ENCODE peak calls at places on chromosomes 11 and 22, in five cellular contexts. One of them, this sample, is unnamed.

GRCh38 chr11:95335989-95336388 is 105.0 kb upstream of the SESN3 start:
- DNase-seq in SK-N-SH: no peak
- DNase-seq in Panc1: no peak
- DNase-seq in stomach: no peak
- DNase-seq in spleen: no peak
- DNase-seq in this sample: no peak

GRCh38 chr11:7905961-7906429 is 25.1 kb downstream of the OR10A6 start:
- DNase-seq in SK-N-SH: no peak
- DNase-seq in Panc1: no peak
- DNase-seq in stomach: peak; percentile 40
- DNase-seq in spleen: no peak
- DNase-seq in this sample: no peak

GRCh38 chr11:70532066-70532440 is 133.7 kb downstream of the CTTN start:
- DNase-seq in SK-N-SH: peak; percentile 16
- DNase-seq in Panc1: no peak
- DNase-seq in stomach: no peak
- DNase-seq in spleen: peak; percentile 29
- DNase-seq in this sample: no peak

GRCh38 chr11:112016088-112016764 is 9.0 kb upstream of the DLAT start:
- DNase-seq in SK-N-SH: no peak
- DNase-seq in Panc1: no peak
- DNase-seq in stomach: no peak
- DNase-seq in spleen: no peak
- DNase-seq in this sample: no peak

GRCh38 chr11:125381499-125381898 is 114.6 kb downstream of the FEZ1 start:
- DNase-seq in SK-N-SH: no peak
- DNase-seq in Panc1: no peak
- DNase-seq in stomach: no peak
- DNase-seq in spleen: peak; percentile 58
- DNase-seq in this sample: no peak

GRCh38 chr22:43183496-43184263 is 3.3 kb downstream of the TTLL12 start:
- DNase-seq in SK-N-SH: no peak
- DNase-seq in Panc1: no peak
- DNase-seq in stomach: no peak
- DNase-seq in spleen: no peak
- DNase-seq in this sample: no peak

GRCh38 chr11:88146106-88146505 is 29.1 kb downstream of the RAB38 start:
- DNase-seq in SK-N-SH: no peak
- DNase-seq in Panc1: no peak
- DNase-seq in stomach: no peak
- DNase-seq in spleen: no peak
- DNase-seq in this sample: no peak

GRCh38 chr11:72411623-72412532 is 22.5 kb downstream of the CLPB start:
- DNase-seq in SK-N-SH: peak; percentile 85
- DNase-seq in Panc1: no peak
- DNase-seq in stomach: no peak
- DNase-seq in spleen: peak; percentile 78
- DNase-seq in this sample: no peak

GRCh38 chr11:93116641-93117577 is 80.9 kb downstream of the SLC36A4 start:
- DNase-seq in SK-N-SH: no peak
- DNase-seq in Panc1: no peak
- DNase-seq in stomach: peak; percentile 48
- DNase-seq in spleen: no peak
- DNase-seq in this sample: no peak

GRCh38 chr11:75639752-75640151 is 29.1 kb downstream of the MAP6 start:
- DNase-seq in SK-N-SH: peak; percentile 75
- DNase-seq in Panc1: no peak
- DNase-seq in stomach: peak; percentile 66
- DNase-seq in spleen: peak; percentile 83
- DNase-seq in this sample: no peak

GRCh38 chr22:32395107-32395506 is 16.9 kb downstream of the RTCB start:
- DNase-seq in SK-N-SH: no peak
- DNase-seq in Panc1: no peak
- DNase-seq in stomach: no peak
- DNase-seq in spleen: no peak
- DNase-seq in this sample: no peak

GRCh38 chr22:28930357-28931007 is 47.1 kb downstream of the ZNRF3 start:
- DNase-seq in SK-N-SH: no peak
- DNase-seq in Panc1: no peak
- DNase-seq in stomach: no peak
- DNase-seq in spleen: no peak
- DNase-seq in this sample: no peak

GRCh38 chr11:2387266-2387982 is 10.3 kb downstream of the CD81 start:
- DNase-seq in SK-N-SH: peak; percentile 83
- DNase-seq in Panc1: no peak
- DNase-seq in stomach: no peak
- DNase-seq in spleen: no peak
- DNase-seq in this sample: no peak

GRCh38 chr22:46006379-46007002 is 29.5 kb upstream of the WNT7B start:
- DNase-seq in SK-N-SH: peak; percentile 96
- DNase-seq in Panc1: no peak
- DNase-seq in stomach: peak; percentile 91
- DNase-seq in spleen: peak; percentile 98
- DNase-seq in this sample: peak; percentile 96

GRCh38 chr22:50696799-50697561 is 24.4 kb downstream of the SHANK3 start:
- DNase-seq in SK-N-SH: peak; percentile 94
- DNase-seq in Panc1: no peak
- DNase-seq in stomach: no peak
- DNase-seq in spleen: peak; percentile 70
- DNase-seq in this sample: no peak

GRCh38 chr11:12069053-12069676 is 41.2 kb upstream of the MICAL2 start:
- DNase-seq in SK-N-SH: no peak
- DNase-seq in Panc1: no peak
- DNase-seq in stomach: no peak
- DNase-seq in spleen: no peak
- DNase-seq in this sample: no peak

GRCh38 chr11:112260490-112260889 is at the start of gene PLET1:
- DNase-seq in SK-N-SH: no peak
- DNase-seq in Panc1: no peak
- DNase-seq in stomach: no peak
- DNase-seq in spleen: no peak
- DNase-seq in this sample: peak; percentile 52

GRCh38 chr11:131692151-131692550 is 321.7 kb downstream of the NTM start:
- DNase-seq in SK-N-SH: no peak
- DNase-seq in Panc1: no peak
- DNase-seq in stomach: no peak
- DNase-seq in spleen: no peak
- DNase-seq in this sample: peak; percentile 47

GRCh38 chr11:119791047-119791446 is 62.0 kb upstream of the NECTIN1 start:
- DNase-seq in SK-N-SH: no peak
- DNase-seq in Panc1: no peak
- DNase-seq in stomach: no peak
- DNase-seq in spleen: peak; percentile 64
- DNase-seq in this sample: no peak

GRCh38 chr22:40043086-40043485 is 48.3 kb downstream of the FAM83F start:
- DNase-seq in SK-N-SH: no peak
- DNase-seq in Panc1: no peak
- DNase-seq in stomach: no peak
- DNase-seq in spleen: no peak
- DNase-seq in this sample: no peak

GRCh38 chr11:71562120-71562519 is 3.2 kb upstream of the KRTAP5-10 start:
- DNase-seq in SK-N-SH: no peak
- DNase-seq in Panc1: no peak
- DNase-seq in stomach: no peak
- DNase-seq in spleen: no peak
- DNase-seq in this sample: no peak

GRCh38 chr11:117484159-117484558 is 156.5 kb downstream of the CEP164 start:
- DNase-seq in SK-N-SH: no peak
- DNase-seq in Panc1: no peak
- DNase-seq in stomach: no peak
- DNase-seq in spleen: no peak
- DNase-seq in this sample: no peak

GRCh38 chr22:45565973-45566372 is 63.3 kb downstream of the FBLN1 start:
- DNase-seq in SK-N-SH: no peak
- DNase-seq in Panc1: no peak
- DNase-seq in stomach: no peak
- DNase-seq in spleen: no peak
- DNase-seq in this sample: no peak

GRCh38 chr22:43110444-43110926 is at the start of gene BIK:
- DNase-seq in SK-N-SH: peak; percentile 74
- DNase-seq in Panc1: no peak
- DNase-seq in stomach: peak; percentile 68
- DNase-seq in spleen: peak; percentile 84
- DNase-seq in this sample: no peak

GRCh38 chr11:72639475-72640375 is 34.5 kb downstream of the PDE2A start:
- DNase-seq in SK-N-SH: no peak
- DNase-seq in Panc1: no peak
- DNase-seq in stomach: no peak
- DNase-seq in spleen: peak; percentile 86
- DNase-seq in this sample: no peak

GRCh38 chr11:12598330-12599256 is 75.6 kb upstream of the TEAD1 start:
- DNase-seq in SK-N-SH: no peak
- DNase-seq in Panc1: no peak
- DNase-seq in stomach: no peak
- DNase-seq in spleen: no peak
- DNase-seq in this sample: no peak

DNA sequence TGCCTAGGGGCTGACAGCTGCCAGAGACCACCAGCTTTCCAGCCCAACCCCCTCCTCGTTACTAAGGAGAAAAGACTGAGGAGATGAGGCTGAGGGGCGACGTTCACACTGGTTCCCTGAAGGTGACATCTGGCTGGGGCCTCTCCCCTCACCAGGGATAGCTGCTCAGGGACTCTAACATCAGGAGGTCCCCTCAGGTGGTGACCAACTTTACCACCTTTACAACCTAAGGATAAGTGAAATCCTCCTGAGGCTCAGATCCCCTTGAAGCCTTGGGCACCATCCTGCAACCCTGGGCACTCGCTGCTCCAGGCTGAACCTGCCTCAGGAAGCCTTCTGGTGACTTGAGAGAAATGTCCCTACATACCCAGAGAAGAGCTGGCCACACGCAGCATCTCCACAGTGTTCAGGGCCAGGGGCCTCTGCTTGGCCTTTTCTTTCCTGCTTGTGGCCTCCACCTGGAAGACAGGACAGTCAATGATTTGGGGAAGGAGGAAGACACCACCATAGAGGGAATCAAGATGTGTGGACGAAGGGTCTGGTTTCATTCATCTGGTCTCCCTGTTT is 12.4 kb upstream of the PPM1F start:
- DNase-seq in SK-N-SH: no peak
- DNase-seq in Panc1: no peak
- DNase-seq in stomach: no peak
- DNase-seq in spleen: no peak
- DNase-seq in this sample: no peak
- TF ChIP-seq POLR2AphosphoS5 in SK-N-SH: no peak
- TF ChIP-seq POLR2AphosphoS5 in Panc1: no peak
- TF ChIP-seq POLR2AphosphoS5 in stomach: no peak
- TF ChIP-seq POLR2AphosphoS5 in spleen: no peak
- TF ChIP-seq POLR2AphosphoS5 in this sample: no peak

GRCh38 chr22:30941363-30941740 is 27.2 kb downstream of the MORC2 start:
- DNase-seq in SK-N-SH: no peak
- DNase-seq in Panc1: no peak
- DNase-seq in stomach: no peak
- DNase-seq in spleen: no peak
- DNase-seq in this sample: no peak
- H3K4me1 ChIP-seq in SK-N-SH: no peaks in the 10 kb centered on the region
- H3K4me1 ChIP-seq in Panc1: no peaks in the 10 kb centered on the region
- H3K4me1 ChIP-seq in stomach: no peaks in the 10 kb centered on the region
- H3K4me1 ChIP-seq in spleen: no peaks in the 10 kb centered on the region
- H3K4me1 ChIP-seq in this sample: peaks cover under 1% of the 10 kb centered on the region

GRCh38 chr22:30246962-30247376 is 410 bp upstream of the LIF start:
- DNase-seq in SK-N-SH: peak; percentile 53
- DNase-seq in Panc1: no peak
- DNase-seq in stomach: no peak
- DNase-seq in spleen: no peak
- DNase-seq in this sample: no peak
- H3K4me3 ChIP-seq in SK-N-SH: peak overlapping the region; percentile 58
- H3K4me3 ChIP-seq in Panc1: peak overlapping the region; percentile 23
- H3K4me3 ChIP-seq in stomach: peak overlapping the region; percentile 46
- H3K4me3 ChIP-seq in spleen: no peak overlapping the region
- H3K4me3 ChIP-seq in this sample: no peak overlapping the region

DNA sequence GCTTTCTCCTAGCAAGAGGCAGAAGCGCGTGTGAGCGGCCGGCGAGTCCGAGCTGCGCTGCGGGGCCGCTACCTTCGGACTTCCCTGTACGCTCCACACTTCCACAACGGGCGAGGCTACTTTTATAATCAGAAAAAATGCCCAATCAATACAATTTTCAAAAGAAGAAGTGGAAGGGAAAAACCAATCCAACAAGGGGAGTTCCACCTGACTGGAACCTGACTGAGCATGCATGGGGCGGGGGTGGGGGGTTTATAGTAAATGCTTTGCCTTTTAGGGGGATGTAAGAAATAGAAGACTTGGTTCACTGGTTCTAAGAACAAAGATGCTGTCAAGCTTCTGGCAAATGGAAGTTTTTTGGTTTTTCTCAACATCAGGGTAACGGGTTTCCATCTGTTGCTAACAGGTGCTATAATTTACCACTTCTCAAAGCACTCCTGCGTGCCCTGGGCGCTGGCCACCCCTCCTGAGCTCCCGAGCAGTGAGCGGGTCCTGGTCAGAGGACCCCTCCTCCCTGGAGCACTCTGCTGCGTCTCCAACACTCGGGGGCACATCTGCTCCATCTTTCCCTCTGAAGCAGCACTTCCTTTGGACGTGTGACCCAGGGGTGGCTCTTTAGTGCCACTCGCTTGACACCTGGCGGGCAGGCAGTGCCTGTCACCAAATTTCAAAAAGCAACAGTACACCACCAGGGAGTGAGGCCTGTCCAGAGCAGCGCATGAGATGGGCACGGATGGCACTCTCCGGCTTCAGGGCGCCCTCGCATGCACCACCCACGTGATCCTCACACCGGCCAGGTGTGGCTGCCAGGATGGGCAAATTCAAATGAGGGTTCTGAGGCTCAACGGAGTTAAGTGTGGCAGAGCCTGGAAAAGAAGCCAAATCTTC is 21.6 kb upstream of the BID start:
- DNase-seq in SK-N-SH: no peak
- DNase-seq in Panc1: no peak
- DNase-seq in stomach: no peak
- DNase-seq in spleen: no peak
- DNase-seq in this sample: no peak
- TF ChIP-seq POLR2AphosphoS5 in SK-N-SH: no peak
- TF ChIP-seq POLR2AphosphoS5 in Panc1: no peak
- TF ChIP-seq POLR2AphosphoS5 in stomach: no peak
- TF ChIP-seq POLR2AphosphoS5 in spleen: peak; percentile 32
- TF ChIP-seq POLR2AphosphoS5 in this sample: no peak